ENCODE peak calls at places on chromosome 2, in nine cellular contexts. J, H, R, S, T, B, A, Q and G are unnamed samples.

GRCh38 chr2:9251154-9252001 is 44.8 kb downstream of the ASAP2 start:
- DNase-seq in B (peak), J (no peak), R (no peak), A (no peak), S (no peak), Q (peak), H (peak), T (peak), G (peak)

GRCh38 chr2:119255760-119256573 is 32.3 kb downstream of the STEAP3 start:
- DNase-seq in B (no peak), R (no peak), H (no peak), A (no peak), Q (peak), T (peak), J (no peak), S (no peak), G (no peak)

GRCh38 chr2:15547100-15547499 is 14.0 kb downstream of the NBAS start:
- DNase-seq in B (no peak), H (no peak), A (no peak), J (no peak), Q (no peak), T (no peak), R (no peak), S (no peak), G (no peak)

GRCh38 chr2:60806988-60807681 is 51.1 kb downstream of the PAPOLG start:
- DNase-seq in A (peak), H (no peak), B (no peak), Q (no peak), T (no peak), J (peak), R (no peak), S (peak), G (no peak)

GRCh38 chr2:217530399-217531100 is 472.2 kb downstream of the TNS1 start:
- DNase-seq in H (no peak), R (no peak), S (no peak), Q (no peak), A (no peak), J (no peak), T (peak), B (peak), G (no peak)

GRCh38 chr2:169258045-169258601 is 104.2 kb downstream of the LRP2 start:
- DNase-seq in S (peak), H (no peak), B (no peak), J (no peak), Q (no peak), R (no peak), T (no peak), A (no peak), G (no peak)

GRCh38 chr2:119849838-119850565 is 90.3 kb downstream of the PTPN4 start:
- DNase-seq in R (no peak), Q (no peak), H (no peak), B (no peak), T (no peak), S (no peak), J (no peak), A (no peak), G (no peak)

GRCh38 chr2:204871246-204871953 is 326.1 kb downstream of the PARD3B start:
- DNase-seq in B (no peak), J (no peak), S (peak), A (no peak), R (peak), H (peak), T (peak), Q (peak), G (peak)

GRCh38 chr2:7508220-7508943 is 591.2 kb downstream of the RNF144A start:
- DNase-seq in B (no peak), H (no peak), J (no peak), Q (no peak), S (no peak), T (no peak), R (peak), A (no peak), G (no peak)

GRCh38 chr2:169225906-169226305 is 136.4 kb downstream of the LRP2 start:
- DNase-seq in Q (no peak), R (no peak), S (no peak), B (no peak), T (no peak), H (no peak), J (no peak), A (no peak), G (no peak)

GRCh38 chr2:242060212-242060835 is 190.8 kb downstream of the RTP5 start:
- DNase-seq in J (no peak), R (no peak), A (no peak), S (no peak), B (no peak), H (no peak), Q (peak), T (peak), G (no peak)

GRCh38 chr2:238255146-238255545 is 15.3 kb upstream of the HES6 start:
- DNase-seq in T (no peak), Q (no peak), H (no peak), A (no peak), B (no peak), S (no peak), R (no peak), J (no peak), G (no peak)

GRCh38 chr2:178628590-178628989 is 148.3 kb downstream of the PLEKHA3 start:
- DNase-seq in S (peak), R (no peak), B (no peak), J (no peak), T (no peak), Q (no peak), H (no peak), A (no peak), G (no peak)

GRCh38 chr2:191109888-191110287 is 40.9 kb downstream of the STAT4 start:
- DNase-seq in A (peak), H (no peak), S (no peak), J (no peak), R (no peak), Q (no peak), T (no peak), B (no peak), G (no peak)

GRCh38 chr2:100285691-100286090 is 36.6 kb downstream of the LONRF2 start:
- DNase-seq in R (no peak), T (peak), S (no peak), J (no peak), Q (no peak), B (no peak), H (no peak), A (no peak), G (no peak)

GRCh38 chr2:25165992-25166618 is 2.3 kb downstream of the POMC start:
- DNase-seq in A (no peak), Q (no peak), H (no peak), T (peak), J (no peak), S (peak), B (no peak), R (peak), G (no peak)

GRCh38 chr2:239300242-239300641 is 100.6 kb downstream of the HDAC4 start:
- DNase-seq in A (no peak), T (no peak), B (peak), R (no peak), Q (no peak), H (no peak), S (no peak), J (no peak), G (no peak)

GRCh38 chr2:13652531-13653313 is 936.0 kb downstream of the TRIB2 start:
- DNase-seq in R (no peak), T (peak), J (no peak), A (no peak), H (no peak), B (no peak), S (no peak), Q (peak), G (no peak)

GRCh38 chr2:18703555-18703954 is 114.2 kb upstream of the NT5C1B start:
- DNase-seq in T (no peak), A (no peak), H (no peak), Q (no peak), B (no peak), J (no peak), R (no peak), S (peak), G (no peak)

GRCh38 chr2:170771049-170771937 is 1.1 kb downstream of the ERICH2 start:
- DNase-seq in J (no peak), R (no peak), B (no peak), A (no peak), Q (peak), H (peak), S (no peak), T (peak), G (no peak)

GRCh38 chr2:121608367-121608766 is 40.9 kb downstream of the CLASP1 start:
- DNase-seq in H (peak), B (no peak), R (no peak), S (no peak), T (no peak), J (no peak), Q (no peak), A (no peak), G (peak)

GRCh38 chr2:105039559-105039958 is 1.7 kb downstream of the MRPS9 start:
- DNase-seq in J (no peak), Q (no peak), B (no peak), H (no peak), R (no peak), T (no peak), A (no peak), S (no peak), G (no peak)

GRCh38 chr2:70767699-70768584 is at the start of gene ADD2:
- DNase-seq in Q (peak), R (peak), A (peak), H (peak), T (no peak), J (no peak), B (peak), S (peak), G (peak)

GRCh38 chr2:36301843-36302242 is 53.7 kb upstream of the CRIM1 start:
- DNase-seq in T (no peak), J (no peak), H (no peak), S (no peak), A (no peak), B (no peak), Q (no peak), R (no peak), G (no peak)